ENCODE peak calls at places on chromosomes 6 and 20, in five cellular contexts. One of them, this sample, is unnamed.

GRCh38 chr6:157728183-157728881 is 94.7 kb upstream of the SNX9 start:
- DNase-seq in left ventricle myocardium inferior: no peak
- DNase-seq in hepatocyte: peak
- DNase-seq in lower lobe of right lung: no peak
- DNase-seq in choroid plexus epithelial cell: no peak
- DNase-seq in this sample: no peak

GRCh38 chr6:93721386-93722048 is 302.2 kb upstream of the EPHA7 start:
- DNase-seq in left ventricle myocardium inferior: no peak
- DNase-seq in hepatocyte: peak
- DNase-seq in lower lobe of right lung: no peak
- DNase-seq in choroid plexus epithelial cell: peak
- DNase-seq in this sample: no peak

GRCh38 chr6:20652276-20652675 is 118.0 kb downstream of the CDKAL1 start:
- DNase-seq in left ventricle myocardium inferior: no peak
- DNase-seq in hepatocyte: no peak
- DNase-seq in lower lobe of right lung: no peak
- DNase-seq in choroid plexus epithelial cell: no peak
- DNase-seq in this sample: no peak

GRCh38 chr6:24775520-24776058 is 852 bp downstream of the GMNN start:
- DNase-seq in left ventricle myocardium inferior: no peak
- DNase-seq in hepatocyte: peak
- DNase-seq in lower lobe of right lung: no peak
- DNase-seq in choroid plexus epithelial cell: peak
- DNase-seq in this sample: no peak

GRCh38 chr6:150307520-150307919 is 61.3 kb upstream of the IYD start:
- DNase-seq in left ventricle myocardium inferior: no peak
- DNase-seq in hepatocyte: no peak
- DNase-seq in lower lobe of right lung: no peak
- DNase-seq in choroid plexus epithelial cell: no peak
- DNase-seq in this sample: no peak

GRCh38 chr6:31575335-31575901 is at the start of gene TNF:
- DNase-seq in left ventricle myocardium inferior: peak
- DNase-seq in hepatocyte: no peak
- DNase-seq in lower lobe of right lung: peak
- DNase-seq in choroid plexus epithelial cell: no peak
- DNase-seq in this sample: no peak

GRCh38 chr6:149077208-149077607 is 240.3 kb upstream of the TAB2 start:
- DNase-seq in left ventricle myocardium inferior: no peak
- DNase-seq in hepatocyte: no peak
- DNase-seq in lower lobe of right lung: no peak
- DNase-seq in choroid plexus epithelial cell: peak
- DNase-seq in this sample: no peak

GRCh38 chr20:46894971-46895905 is 595 bp downstream of the EYA2 start:
- DNase-seq in left ventricle myocardium inferior: no peak
- DNase-seq in hepatocyte: peak
- DNase-seq in lower lobe of right lung: no peak
- DNase-seq in choroid plexus epithelial cell: peak
- DNase-seq in this sample: no peak

GRCh38 chr6:17897681-17898080 is 89.8 kb downstream of the KIF13A start:
- DNase-seq in left ventricle myocardium inferior: no peak
- DNase-seq in hepatocyte: no peak
- DNase-seq in lower lobe of right lung: no peak
- DNase-seq in choroid plexus epithelial cell: no peak
- DNase-seq in this sample: no peak

GRCh38 chr6:140445474-140446004 is 1071.1 kb upstream of the CITED2 start:
- DNase-seq in left ventricle myocardium inferior: no peak
- DNase-seq in hepatocyte: no peak
- DNase-seq in lower lobe of right lung: no peak
- DNase-seq in choroid plexus epithelial cell: peak
- DNase-seq in this sample: no peak

GRCh38 chr6:154167163-154167562 is 128.1 kb downstream of the OPRM1 start:
- DNase-seq in left ventricle myocardium inferior: no peak
- DNase-seq in hepatocyte: no peak
- DNase-seq in lower lobe of right lung: peak
- DNase-seq in choroid plexus epithelial cell: no peak
- DNase-seq in this sample: no peak

GRCh38 chr6:166307082-166307980 is 861 bp downstream of the PRR18 start:
- DNase-seq in left ventricle myocardium inferior: no peak
- DNase-seq in hepatocyte: peak
- DNase-seq in lower lobe of right lung: no peak
- DNase-seq in choroid plexus epithelial cell: no peak
- DNase-seq in this sample: no peak

GRCh38 chr6:13172294-13172693 is 156.0 kb downstream of the TBC1D7 start:
- DNase-seq in left ventricle myocardium inferior: no peak
- DNase-seq in hepatocyte: no peak
- DNase-seq in lower lobe of right lung: no peak
- DNase-seq in choroid plexus epithelial cell: no peak
- DNase-seq in this sample: no peak

GRCh38 chr6:106799008-106799952 is 169.9 kb downstream of the QRSL1 start:
- DNase-seq in left ventricle myocardium inferior: no peak
- DNase-seq in hepatocyte: peak
- DNase-seq in lower lobe of right lung: no peak
- DNase-seq in choroid plexus epithelial cell: peak
- DNase-seq in this sample: no peak

GRCh38 chr6:151763303-151763702 is 44.2 kb upstream of the ESR1 start:
- DNase-seq in left ventricle myocardium inferior: no peak
- DNase-seq in hepatocyte: no peak
- DNase-seq in lower lobe of right lung: no peak
- DNase-seq in choroid plexus epithelial cell: peak
- DNase-seq in this sample: no peak

GRCh38 chr6:21594427-21595264 is 1.1 kb downstream of the SOX4 start:
- DNase-seq in left ventricle myocardium inferior: peak
- DNase-seq in hepatocyte: peak
- DNase-seq in lower lobe of right lung: peak
- DNase-seq in choroid plexus epithelial cell: peak
- DNase-seq in this sample: no peak

GRCh38 chr6:25056130-25056529 is 120.4 kb upstream of the RIPOR2 start:
- DNase-seq in left ventricle myocardium inferior: no peak
- DNase-seq in hepatocyte: no peak
- DNase-seq in lower lobe of right lung: peak
- DNase-seq in choroid plexus epithelial cell: no peak
- DNase-seq in this sample: no peak

GRCh38 chr20:22941550-22941949 is 93.6 kb upstream of the SSTR4 start:
- DNase-seq in left ventricle myocardium inferior: no peak
- DNase-seq in hepatocyte: no peak
- DNase-seq in lower lobe of right lung: no peak
- DNase-seq in choroid plexus epithelial cell: no peak
- DNase-seq in this sample: no peak

GRCh38 chr6:155253337-155253736 is 10.5 kb upstream of the CLDN20 start:
- DNase-seq in left ventricle myocardium inferior: no peak
- DNase-seq in hepatocyte: no peak
- DNase-seq in lower lobe of right lung: no peak
- DNase-seq in choroid plexus epithelial cell: no peak
- DNase-seq in this sample: no peak

GRCh38 chr6:26345832-26346231 is 19.2 kb upstream of the BTN3A2 start:
- DNase-seq in left ventricle myocardium inferior: no peak
- DNase-seq in hepatocyte: no peak
- DNase-seq in lower lobe of right lung: no peak
- DNase-seq in choroid plexus epithelial cell: no peak
- DNase-seq in this sample: no peak

GRCh38 chr6:113122060-113122459 is 735.1 kb upstream of the MARCKS start:
- DNase-seq in left ventricle myocardium inferior: no peak
- DNase-seq in hepatocyte: peak
- DNase-seq in lower lobe of right lung: no peak
- DNase-seq in choroid plexus epithelial cell: peak
- DNase-seq in this sample: peak
- TF ChIP-seq CTCF in left ventricle myocardium inferior: peak
- TF ChIP-seq CTCF in hepatocyte: peak
- TF ChIP-seq CTCF in lower lobe of right lung: no peak
- TF ChIP-seq CTCF in choroid plexus epithelial cell: peak
- TF ChIP-seq CTCF in this sample: peak

DNA sequence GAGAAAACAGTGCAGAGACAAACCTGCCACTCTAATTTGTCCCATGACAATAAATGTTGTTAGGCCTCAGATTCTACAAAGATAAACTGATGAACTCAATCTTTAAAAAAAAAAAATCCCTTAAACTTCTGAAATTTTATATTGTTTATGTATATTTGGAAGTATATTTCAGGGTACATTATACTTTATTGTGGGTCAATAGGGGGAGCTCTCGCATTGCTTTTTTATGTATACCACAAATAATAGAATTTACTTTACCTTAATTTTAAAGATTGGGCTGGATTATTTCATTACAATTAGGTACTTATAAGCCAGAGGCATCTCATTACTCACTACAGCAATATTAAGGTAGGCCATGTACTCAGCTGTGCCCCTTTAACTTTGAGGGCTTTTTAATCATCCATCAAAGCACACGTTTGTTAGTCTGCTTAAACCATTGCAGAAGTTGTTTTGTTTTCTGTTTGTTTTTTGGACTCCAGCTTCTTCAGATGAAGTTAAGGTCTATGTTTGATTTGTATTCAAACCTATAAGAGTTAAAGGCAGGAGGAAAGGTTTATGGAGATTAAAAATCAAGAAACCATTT is 56.3 kb upstream of the EYA4 start:
- DNase-seq in left ventricle myocardium inferior: no peak
- DNase-seq in hepatocyte: peak
- DNase-seq in lower lobe of right lung: no peak
- DNase-seq in choroid plexus epithelial cell: peak
- DNase-seq in this sample: no peak
- H3K4me3 ChIP-seq in left ventricle myocardium inferior: no peak
- H3K4me3 ChIP-seq in hepatocyte: no peak
- H3K4me3 ChIP-seq in lower lobe of right lung: no peak
- H3K4me3 ChIP-seq in choroid plexus epithelial cell: no peak
- H3K4me3 ChIP-seq in this sample: no peak

GRCh38 chr6:7389451-7390217 is at the start of the genes CAGE1 and RIOK1:
- DNase-seq in left ventricle myocardium inferior: peak
- DNase-seq in hepatocyte: peak
- DNase-seq in lower lobe of right lung: peak
- DNase-seq in choroid plexus epithelial cell: peak
- DNase-seq in this sample: peak
- TF ChIP-seq CTCF in left ventricle myocardium inferior: peak
- TF ChIP-seq CTCF in hepatocyte: peak
- TF ChIP-seq CTCF in lower lobe of right lung: no peak
- TF ChIP-seq CTCF in choroid plexus epithelial cell: peak
- TF ChIP-seq CTCF in this sample: no peak

GRCh38 chr6:37243131-37243815 is 14.3 kb upstream of the TBC1D22B start:
- DNase-seq in left ventricle myocardium inferior: no peak
- DNase-seq in hepatocyte: no peak
- DNase-seq in lower lobe of right lung: no peak
- DNase-seq in choroid plexus epithelial cell: no peak
- DNase-seq in this sample: no peak
- H3K4me3 ChIP-seq in left ventricle myocardium inferior: no peak
- H3K4me3 ChIP-seq in hepatocyte: no peak
- H3K4me3 ChIP-seq in lower lobe of right lung: no peak
- H3K4me3 ChIP-seq in choroid plexus epithelial cell: no peak
- H3K4me3 ChIP-seq in this sample: no peak

GRCh38 chr6:85662251-85662650 is 19.6 kb upstream of the SYNCRIP start:
- DNase-seq in left ventricle myocardium inferior: no peak
- DNase-seq in hepatocyte: no peak
- DNase-seq in lower lobe of right lung: no peak
- DNase-seq in choroid plexus epithelial cell: no peak
- DNase-seq in this sample: no peak

DNA sequence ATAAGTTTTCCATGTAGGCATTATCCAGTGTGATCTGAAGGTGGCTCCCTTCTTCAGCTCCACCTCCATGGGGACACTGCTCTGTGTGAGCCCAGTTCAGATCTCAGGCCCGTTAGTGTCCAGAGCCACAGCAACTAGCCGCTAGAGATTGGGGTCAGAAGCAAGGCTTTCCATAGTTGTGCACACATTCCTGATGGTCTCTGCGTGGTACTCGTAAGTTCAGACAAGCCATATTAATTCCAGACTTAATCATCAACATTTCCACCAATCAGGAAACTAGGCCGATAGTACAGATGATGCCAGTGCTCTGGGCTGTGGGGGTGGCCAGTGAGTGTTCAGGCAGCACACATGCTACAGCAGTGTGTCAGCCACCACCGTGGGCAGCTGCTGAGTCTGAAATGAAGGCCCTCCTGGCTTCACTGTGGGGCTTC is 17.5 kb upstream of the SYNCRIP start:
- DNase-seq in left ventricle myocardium inferior: no peak
- DNase-seq in hepatocyte: peak
- DNase-seq in lower lobe of right lung: no peak
- DNase-seq in choroid plexus epithelial cell: peak
- DNase-seq in this sample: no peak
- TF ChIP-seq CTCF in left ventricle myocardium inferior: no peak
- TF ChIP-seq CTCF in hepatocyte: no peak
- TF ChIP-seq CTCF in lower lobe of right lung: no peak
- TF ChIP-seq CTCF in choroid plexus epithelial cell: peak
- TF ChIP-seq CTCF in this sample: peak

This sample was measured in epithelial cell of proximal tubule.